ENCODE peak calls at places on chromosomes 7 and 10, in ten cellular contexts. W is IMR-90; J is hypothalamus; C is activated CD8-positive, alpha-beta T cell treated with anti-CD3 and anti-CD28 coated beads for 36 hours; R is uterus; I is central memory CD4-positive, alpha-beta T cell; P is colonic mucosa; M is HTR-8/SVneo; H is bronchial epithelial cell; Z is ecto neural progenitor cell. A is an unnamed sample.

GRCh38 chr7:41188163-41189130 is 514.4 kb downstream of the INHBA start:
- DNase-seq in H (peak), W (peak), C (no peak), R (no peak), M (peak), J (no peak), P (no peak), Z (no peak), I (no peak), A (peak)

GRCh38 chr10:69456880-69457693 is 5.8 kb downstream of the TSPAN15 start:
- DNase-seq in R (no peak), I (no peak), P (no peak), W (no peak), M (no peak), C (peak), J (no peak), H (peak), Z (no peak), A (no peak)

GRCh38 chr7:5564894-5565293 is 141.3 kb upstream of the TNRC18 start:
- DNase-seq in J (no peak), R (no peak), H (no peak), Z (no peak), C (no peak), M (no peak), I (no peak), P (no peak), W (no peak), A (no peak)

GRCh38 chr7:121016976-121017375 is 28.5 kb downstream of the CPED1 start:
- DNase-seq in H (peak), Z (no peak), I (no peak), R (no peak), P (no peak), M (no peak), J (no peak), W (peak), C (no peak), A (no peak)

GRCh38 chr10:102545997-102546396 is 42.2 kb downstream of the SUFU start:
- DNase-seq in M (no peak), P (no peak), J (no peak), Z (no peak), W (no peak), R (no peak), H (no peak), C (no peak), I (no peak), A (no peak)

GRCh38 chr10:49001402-49001801 is 61.8 kb upstream of the LRRC18 start:
- DNase-seq in M (no peak), Z (no peak), R (no peak), H (no peak), W (no peak), P (no peak), C (no peak), J (no peak), I (no peak), A (no peak)

GRCh38 chr10:110323503-110323902 is 18.8 kb upstream of the SMNDC1 start:
- DNase-seq in P (no peak), I (no peak), C (no peak), W (peak), H (peak), Z (no peak), R (no peak), J (no peak), M (peak), A (peak)

GRCh38 chr7:98365863-98366561 is 34.9 kb downstream of the BAIAP2L1 start:
- DNase-seq in P (peak), Z (no peak), R (no peak), I (no peak), H (no peak), W (no peak), J (no peak), M (no peak), C (no peak), A (no peak)